ENCODE peak calls at places on chromosomes 5 and 9, in seven cellular contexts. One of them, this sample, is unnamed.
A peak's percentile ranks its signal among the peaks of the same experiment; 100 is the strongest.

GRCh38 chr9:85610074-85610855 is 131.5 kb downstream of the AGTPBP1 start:
- DNase-seq in OCI-LY7: peak; percentile 73
- DNase-seq in PC-3: peak; percentile 73
- DNase-seq in heart right ventricle: no peak
- DNase-seq in gastrocnemius medialis: no peak
- DNase-seq in endodermal cell: peak; percentile 65
- DNase-seq in CD4-positive, alpha-beta memory T cell: peak; percentile 61
- DNase-seq in this sample: no peak

GRCh38 chr5:125189451-125190051 is 443.1 kb upstream of the ZNF608 start:
- DNase-seq in endodermal cell: no peak
- DNase-seq in heart right ventricle: no peak
- DNase-seq in PC-3: peak; percentile 19
- DNase-seq in CD4-positive, alpha-beta memory T cell: no peak
- DNase-seq in gastrocnemius medialis: no peak
- DNase-seq in OCI-LY7: no peak
- DNase-seq in this sample: no peak

GRCh38 chr9:121604242-121604641 is 47.2 kb upstream of the DAB2IP start:
- DNase-seq in OCI-LY7: no peak
- DNase-seq in endodermal cell: peak; percentile 70
- DNase-seq in gastrocnemius medialis: peak; percentile 70
- DNase-seq in heart right ventricle: no peak
- DNase-seq in CD4-positive, alpha-beta memory T cell: no peak
- DNase-seq in PC-3: no peak
- DNase-seq in this sample: peak; percentile 54

GRCh38 chr5:149409268-149409948 is 30.3 kb upstream of the IL17B start:
- DNase-seq in heart right ventricle: no peak
- DNase-seq in endodermal cell: peak; percentile 83
- DNase-seq in PC-3: no peak
- DNase-seq in CD4-positive, alpha-beta memory T cell: no peak
- DNase-seq in gastrocnemius medialis: no peak
- DNase-seq in OCI-LY7: no peak
- DNase-seq in this sample: no peak

GRCh38 chr9:91421987-91422765 is 1.5 kb downstream of the NFIL3 start:
- DNase-seq in PC-3: no peak
- DNase-seq in OCI-LY7: no peak
- DNase-seq in endodermal cell: peak; percentile 56
- DNase-seq in gastrocnemius medialis: peak; percentile 60
- DNase-seq in heart right ventricle: no peak
- DNase-seq in CD4-positive, alpha-beta memory T cell: no peak
- DNase-seq in this sample: peak; percentile 43

GRCh38 chr9:438066-438465 is 223.4 kb downstream of the DOCK8 start:
- DNase-seq in heart right ventricle: no peak
- DNase-seq in PC-3: no peak
- DNase-seq in endodermal cell: no peak
- DNase-seq in OCI-LY7: no peak
- DNase-seq in gastrocnemius medialis: no peak
- DNase-seq in CD4-positive, alpha-beta memory T cell: no peak
- DNase-seq in this sample: no peak

GRCh38 chr5:34717426-34718327 is 61.5 kb downstream of the RAI14 start:
- DNase-seq in PC-3: peak; percentile 97
- DNase-seq in gastrocnemius medialis: no peak
- DNase-seq in CD4-positive, alpha-beta memory T cell: no peak
- DNase-seq in endodermal cell: peak; percentile 85
- DNase-seq in OCI-LY7: no peak
- DNase-seq in heart right ventricle: no peak
- DNase-seq in this sample: peak; percentile 28

GRCh38 chr5:95715799-95716461 is 15.2 kb upstream of the RHOBTB3 start:
- DNase-seq in gastrocnemius medialis: no peak
- DNase-seq in PC-3: peak; percentile 81
- DNase-seq in CD4-positive, alpha-beta memory T cell: no peak
- DNase-seq in OCI-LY7: no peak
- DNase-seq in endodermal cell: no peak
- DNase-seq in heart right ventricle: no peak
- DNase-seq in this sample: no peak

GRCh38 chr5:10118150-10118549 is 131.5 kb downstream of the ATPSCKMT start:
- DNase-seq in heart right ventricle: no peak
- DNase-seq in OCI-LY7: no peak
- DNase-seq in CD4-positive, alpha-beta memory T cell: no peak
- DNase-seq in PC-3: peak; percentile 81
- DNase-seq in gastrocnemius medialis: no peak
- DNase-seq in endodermal cell: no peak
- DNase-seq in this sample: no peak

GRCh38 chr9:29245351-29245750 is 1672.1 kb upstream of the C9orf72 start:
- DNase-seq in gastrocnemius medialis: no peak
- DNase-seq in PC-3: no peak
- DNase-seq in heart right ventricle: no peak
- DNase-seq in OCI-LY7: no peak
- DNase-seq in CD4-positive, alpha-beta memory T cell: no peak
- DNase-seq in endodermal cell: no peak
- DNase-seq in this sample: no peak

GRCh38 chr9:89604463-89605180 is at the start of gene GADD45G:
- DNase-seq in endodermal cell: peak; percentile 96
- DNase-seq in OCI-LY7: no peak
- DNase-seq in heart right ventricle: peak; percentile 89
- DNase-seq in gastrocnemius medialis: peak; percentile 88
- DNase-seq in CD4-positive, alpha-beta memory T cell: peak; percentile 92
- DNase-seq in PC-3: peak; percentile 32
- DNase-seq in this sample: peak; percentile 90

GRCh38 chr5:81214848-81215247 is 18.3 kb upstream of the CKMT2 start:
- DNase-seq in CD4-positive, alpha-beta memory T cell: no peak
- DNase-seq in heart right ventricle: no peak
- DNase-seq in OCI-LY7: no peak
- DNase-seq in endodermal cell: no peak
- DNase-seq in gastrocnemius medialis: no peak
- DNase-seq in PC-3: no peak
- DNase-seq in this sample: no peak

GRCh38 chr9:92276223-92277007 is 17.1 kb downstream of the IARS1 start:
- DNase-seq in OCI-LY7: no peak
- DNase-seq in gastrocnemius medialis: no peak
- DNase-seq in CD4-positive, alpha-beta memory T cell: peak; percentile 7
- DNase-seq in PC-3: no peak
- DNase-seq in endodermal cell: no peak
- DNase-seq in heart right ventricle: no peak
- DNase-seq in this sample: no peak

GRCh38 chr9:129396365-129396708 is 218.3 kb upstream of the IER5L start:
- DNase-seq in OCI-LY7: no peak
- DNase-seq in heart right ventricle: no peak
- DNase-seq in CD4-positive, alpha-beta memory T cell: no peak
- DNase-seq in PC-3: no peak
- DNase-seq in gastrocnemius medialis: no peak
- DNase-seq in endodermal cell: no peak
- DNase-seq in this sample: no peak

GRCh38 chr9:114282507-114282906 is 40.4 kb upstream of the ORM1 start:
- DNase-seq in OCI-LY7: no peak
- DNase-seq in endodermal cell: peak; percentile 29
- DNase-seq in CD4-positive, alpha-beta memory T cell: no peak
- DNase-seq in gastrocnemius medialis: peak; percentile 2
- DNase-seq in PC-3: no peak
- DNase-seq in heart right ventricle: no peak
- DNase-seq in this sample: no peak

GRCh38 chr9:137309368-137310189 is 7.5 kb upstream of the NRARP start:
- DNase-seq in gastrocnemius medialis: no peak
- DNase-seq in OCI-LY7: no peak
- DNase-seq in CD4-positive, alpha-beta memory T cell: no peak
- DNase-seq in heart right ventricle: no peak
- DNase-seq in PC-3: no peak
- DNase-seq in endodermal cell: no peak
- DNase-seq in this sample: no peak

GRCh38 chr5:179828756-179829421 is 8.2 kb downstream of the SQSTM1 start:
- DNase-seq in endodermal cell: peak; percentile 42
- DNase-seq in PC-3: no peak
- DNase-seq in heart right ventricle: no peak
- DNase-seq in CD4-positive, alpha-beta memory T cell: no peak
- DNase-seq in gastrocnemius medialis: no peak
- DNase-seq in OCI-LY7: no peak
- DNase-seq in this sample: no peak

GRCh38 chr5:154723740-154724505 is 31.3 kb upstream of the LARP1 start:
- DNase-seq in OCI-LY7: no peak
- DNase-seq in endodermal cell: no peak
- DNase-seq in PC-3: no peak
- DNase-seq in CD4-positive, alpha-beta memory T cell: no peak
- DNase-seq in gastrocnemius medialis: no peak
- DNase-seq in heart right ventricle: no peak
- DNase-seq in this sample: no peak

GRCh38 chr5:72817076-72817476 is 615 bp downstream of the TNPO1 start:
- DNase-seq in heart right ventricle: peak; percentile 57
- DNase-seq in OCI-LY7: peak; percentile 55
- DNase-seq in gastrocnemius medialis: peak; percentile 54
- DNase-seq in CD4-positive, alpha-beta memory T cell: peak; percentile 37
- DNase-seq in endodermal cell: peak; percentile 84
- DNase-seq in PC-3: peak; percentile 35
- DNase-seq in this sample: peak; percentile 50

GRCh38 chr9:96486351-96487029 is 36.5 kb downstream of the HABP4 start:
- DNase-seq in OCI-LY7: no peak
- DNase-seq in gastrocnemius medialis: peak; percentile 72
- DNase-seq in PC-3: peak; percentile 11
- DNase-seq in endodermal cell: no peak
- DNase-seq in CD4-positive, alpha-beta memory T cell: no peak
- DNase-seq in heart right ventricle: peak; percentile 68
- DNase-seq in this sample: peak; percentile 79

GRCh38 chr5:64229163-64229774 is 63.6 kb downstream of the RNF180 start:
- DNase-seq in gastrocnemius medialis: no peak
- DNase-seq in CD4-positive, alpha-beta memory T cell: no peak
- DNase-seq in heart right ventricle: no peak
- DNase-seq in OCI-LY7: peak; percentile 43
- DNase-seq in endodermal cell: no peak
- DNase-seq in PC-3: peak; percentile 76
- DNase-seq in this sample: no peak

GRCh38 chr9:80995759-80996158 is 693.6 kb downstream of the TLE1 start:
- DNase-seq in heart right ventricle: no peak
- DNase-seq in CD4-positive, alpha-beta memory T cell: no peak
- DNase-seq in endodermal cell: no peak
- DNase-seq in PC-3: peak; percentile 86
- DNase-seq in gastrocnemius medialis: no peak
- DNase-seq in OCI-LY7: no peak
- DNase-seq in this sample: no peak

GRCh38 chr5:180960209-180960608 is 28.4 kb upstream of the BTNL3 start:
- DNase-seq in CD4-positive, alpha-beta memory T cell: no peak
- DNase-seq in OCI-LY7: no peak
- DNase-seq in PC-3: no peak
- DNase-seq in heart right ventricle: no peak
- DNase-seq in gastrocnemius medialis: no peak
- DNase-seq in endodermal cell: no peak
- DNase-seq in this sample: no peak

GRCh38 chr9:75933982-75934381 is 43.5 kb downstream of the PCSK5 start:
- DNase-seq in endodermal cell: no peak
- DNase-seq in OCI-LY7: no peak
- DNase-seq in PC-3: no peak
- DNase-seq in CD4-positive, alpha-beta memory T cell: no peak
- DNase-seq in gastrocnemius medialis: no peak
- DNase-seq in heart right ventricle: no peak
- DNase-seq in this sample: no peak

GRCh38 chr9:12916037-12916436 is 141.2 kb downstream of the LURAP1L start:
- DNase-seq in PC-3: no peak
- DNase-seq in CD4-positive, alpha-beta memory T cell: no peak
- DNase-seq in endodermal cell: no peak
- DNase-seq in OCI-LY7: no peak
- DNase-seq in heart right ventricle: no peak
- DNase-seq in gastrocnemius medialis: no peak
- DNase-seq in this sample: no peak

GRCh38 chr9:2634158-2634557 is 12.6 kb downstream of the VLDLR start:
- DNase-seq in heart right ventricle: no peak
- DNase-seq in gastrocnemius medialis: no peak
- DNase-seq in CD4-positive, alpha-beta memory T cell: no peak
- DNase-seq in OCI-LY7: no peak
- DNase-seq in endodermal cell: no peak
- DNase-seq in PC-3: no peak
- DNase-seq in this sample: no peak
- H3K27ac ChIP-seq in heart right ventricle: peak overlapping the region; percentile 52
- H3K27ac ChIP-seq in gastrocnemius medialis: peak overlapping the region; percentile 80
- H3K27ac ChIP-seq in CD4-positive, alpha-beta memory T cell: no peak overlapping the region
- H3K27ac ChIP-seq in OCI-LY7: no peak overlapping the region
- H3K27ac ChIP-seq in endodermal cell: no peak overlapping the region
- H3K27ac ChIP-seq in PC-3: no peak overlapping the region
- H3K27ac ChIP-seq in this sample: no peak overlapping the region

DNA sequence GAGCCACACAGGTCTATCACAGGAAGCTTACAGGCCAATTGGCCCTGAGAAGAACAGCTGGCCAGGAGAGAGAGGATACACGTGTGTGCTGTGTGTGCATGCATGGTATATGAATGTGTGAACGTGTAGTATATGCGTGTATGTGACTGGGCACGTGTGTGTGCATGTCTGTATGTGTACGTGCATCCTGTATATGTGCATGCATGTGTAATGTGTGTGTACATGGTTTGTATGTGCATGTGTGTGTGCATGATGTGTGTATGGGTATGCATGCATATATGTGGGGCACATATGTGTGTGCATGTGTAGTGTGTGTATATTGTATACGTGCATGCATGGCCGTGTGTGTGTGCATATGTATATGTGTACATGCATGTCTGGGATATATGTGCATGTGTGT is 57.0 kb upstream of the FCN2 start:
- DNase-seq in CD4-positive, alpha-beta memory T cell: no peak
- DNase-seq in PC-3: no peak
- DNase-seq in gastrocnemius medialis: no peak
- DNase-seq in endodermal cell: no peak
- DNase-seq in OCI-LY7: no peak
- DNase-seq in heart right ventricle: no peak
- DNase-seq in this sample: no peak
- H3K36me3 ChIP-seq in CD4-positive, alpha-beta memory T cell: no peaks in the 10 kb centered on the region
- H3K36me3 ChIP-seq in PC-3: no peaks in the 10 kb centered on the region
- H3K36me3 ChIP-seq in gastrocnemius medialis: no peaks in the 10 kb centered on the region
- H3K36me3 ChIP-seq in endodermal cell: peaks cover 10% of the 10 kb centered on the region
- H3K36me3 ChIP-seq in OCI-LY7: no peaks in the 10 kb centered on the region
- H3K36me3 ChIP-seq in heart right ventricle: no peaks in the 10 kb centered on the region
- H3K36me3 ChIP-seq in this sample: peaks cover 100% of the 10 kb centered on the region

GRCh38 chr5:144598451-144599068 is 427.9 kb downstream of the KCTD16 start:
- DNase-seq in OCI-LY7: no peak
- DNase-seq in endodermal cell: peak; percentile 61
- DNase-seq in gastrocnemius medialis: no peak
- DNase-seq in PC-3: no peak
- DNase-seq in heart right ventricle: no peak
- DNase-seq in CD4-positive, alpha-beta memory T cell: no peak
- DNase-seq in this sample: no peak

GRCh38 chr5:144594919-144595318 is 424.2 kb downstream of the KCTD16 start:
- DNase-seq in CD4-positive, alpha-beta memory T cell: no peak
- DNase-seq in endodermal cell: peak; percentile 48
- DNase-seq in heart right ventricle: no peak
- DNase-seq in PC-3: no peak
- DNase-seq in gastrocnemius medialis: no peak
- DNase-seq in OCI-LY7: no peak
- DNase-seq in this sample: no peak

DNA sequence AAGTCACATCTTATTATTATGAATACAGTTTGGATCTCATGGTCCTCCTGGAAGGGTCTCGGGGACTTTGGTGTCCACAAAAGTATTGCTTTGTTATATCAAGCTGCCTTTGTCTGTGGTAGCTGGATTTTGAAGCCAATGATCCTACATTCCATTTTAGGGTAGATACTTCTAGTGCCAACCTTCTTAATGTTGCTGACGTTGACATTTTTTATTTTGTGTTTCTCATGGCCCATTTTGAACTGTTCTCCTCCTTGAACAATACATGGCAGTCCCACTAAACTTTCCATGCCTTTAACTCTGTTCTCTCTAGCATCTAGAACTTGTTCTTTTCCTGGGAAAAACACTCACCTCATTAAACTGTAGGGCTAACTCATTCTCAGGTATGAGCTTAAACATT is 425.8 kb downstream of the KCTD16 start:
- DNase-seq in OCI-LY7: no peak
- DNase-seq in heart right ventricle: no peak
- DNase-seq in CD4-positive, alpha-beta memory T cell: no peak
- DNase-seq in endodermal cell: no peak
- DNase-seq in gastrocnemius medialis: no peak
- DNase-seq in PC-3: no peak
- DNase-seq in this sample: no peak
- H3K27ac ChIP-seq in OCI-LY7: no peak overlapping the region
- H3K27ac ChIP-seq in heart right ventricle: no peak overlapping the region
- H3K27ac ChIP-seq in CD4-positive, alpha-beta memory T cell: no peak overlapping the region
- H3K27ac ChIP-seq in endodermal cell: no peak overlapping the region
- H3K27ac ChIP-seq in gastrocnemius medialis: no peak overlapping the region
- H3K27ac ChIP-seq in PC-3: no peak overlapping the region
- H3K27ac ChIP-seq in this sample: no peak overlapping the region

GRCh38 chr5:6747103-6747502 is 33.9 kb downstream of the TENT4A start:
- DNase-seq in CD4-positive, alpha-beta memory T cell: no peak
- DNase-seq in heart right ventricle: no peak
- DNase-seq in OCI-LY7: no peak
- DNase-seq in gastrocnemius medialis: no peak
- DNase-seq in PC-3: no peak
- DNase-seq in endodermal cell: no peak
- DNase-seq in this sample: no peak
- H3K36me3 ChIP-seq in CD4-positive, alpha-beta memory T cell: peaks cover 63% of the 10 kb centered on the region
- H3K36me3 ChIP-seq in heart right ventricle: peaks cover 36% of the 10 kb centered on the region
- H3K36me3 ChIP-seq in OCI-LY7: peaks cover 99% of the 10 kb centered on the region
- H3K36me3 ChIP-seq in gastrocnemius medialis: peaks cover 33% of the 10 kb centered on the region
- H3K36me3 ChIP-seq in PC-3: peaks cover 86% of the 10 kb centered on the region
- H3K36me3 ChIP-seq in endodermal cell: peaks cover 70% of the 10 kb centered on the region
- H3K36me3 ChIP-seq in this sample: peaks cover 37% of the 10 kb centered on the region